ENCODE peak calls at places on chromosomes 12 and 14, in nine cellular contexts. U, I, Z, A, G, C, N, J and M are unnamed samples.

GRCh38 chr12:6773662-6774351 is 1.5 kb downstream of the LAG3 start:
- DNase-seq in I (no peak), U (no peak), G (no peak), Z (no peak), A (no peak), N (no peak), J (no peak), C (no peak), M (no peak)

GRCh38 chr12:98064501-98064900 is 450.9 kb upstream of the TMPO start:
- DNase-seq in N (no peak), Z (no peak), U (no peak), G (no peak), I (no peak), A (no peak), C (no peak), J (no peak), M (no peak)

GRCh38 chr12:105982022-105982421 is 156.7 kb downstream of the NUAK1 start:
- DNase-seq in G (no peak), U (no peak), I (no peak), C (no peak), Z (no peak), A (no peak), N (no peak), J (no peak), M (no peak)

GRCh38 chr12:10331642-10332239 is 24.1 kb downstream of the KLRD1 start:
- DNase-seq in N (no peak), U (peak), C (peak), J (no peak), I (peak), Z (peak), G (peak), A (no peak), M (peak)

GRCh38 chr12:57491393-57492280 is 3.8 kb downstream of the MARS1 start:
- DNase-seq in I (peak), U (no peak), A (no peak), J (no peak), G (no peak), Z (no peak), N (no peak), C (no peak), M (no peak)

GRCh38 chr14:61308198-61308597 is 13.2 kb upstream of the PRKCH start:
- DNase-seq in A (no peak), Z (no peak), C (no peak), N (no peak), J (no peak), U (no peak), I (no peak), G (no peak), M (no peak)

GRCh38 chr12:1797011-1797901 is 23.1 kb upstream of the LRTM2 start:
- DNase-seq in N (peak), J (peak), U (no peak), A (peak), G (no peak), I (no peak), C (no peak), Z (no peak), M (peak)

GRCh38 chr12:68638721-68639395 is 28.2 kb downstream of the RAP1B start:
- DNase-seq in N (no peak), I (no peak), A (no peak), G (no peak), C (no peak), Z (no peak), U (no peak), J (no peak), M (no peak)

GRCh38 chr12:53145383-53145782 is 35.1 kb upstream of the ZNF740 start:
- DNase-seq in U (peak), I (no peak), Z (no peak), J (no peak), N (no peak), C (no peak), G (no peak), A (no peak), M (no peak)

GRCh38 chr12:92020983-92021664 is 124.5 kb downstream of the BTG1 start:
- DNase-seq in J (no peak), U (no peak), C (no peak), N (no peak), G (no peak), Z (no peak), A (no peak), I (no peak), M (no peak)

GRCh38 chr12:124188561-124189405 is 106.1 kb upstream of the RFLNA start:
- DNase-seq in Z (no peak), A (no peak), J (no peak), N (no peak), U (no peak), I (peak), C (no peak), G (no peak), M (no peak)

GRCh38 chr14:53971501-53971900 is 14.9 kb upstream of the BMP4 start:
- DNase-seq in C (no peak), Z (no peak), U (no peak), A (no peak), N (no peak), I (no peak), J (no peak), G (no peak), M (no peak)

GRCh38 chr14:52840916-52841315 is 49.5 kb upstream of the GNPNAT1 start:
- DNase-seq in C (no peak), J (no peak), U (peak), G (no peak), Z (peak), I (peak), A (no peak), N (peak), M (peak)

GRCh38 chr14:35378638-35379568 is 25.6 kb downstream of the NFKBIA start:
- DNase-seq in N (no peak), I (no peak), A (no peak), C (no peak), G (no peak), J (no peak), Z (peak), U (peak), M (no peak)

GRCh38 chr12:19373569-19373968 is 65.7 kb upstream of the AEBP2 start:
- DNase-seq in A (no peak), J (no peak), U (peak), I (peak), Z (no peak), N (no peak), G (no peak), C (no peak), M (no peak)

GRCh38 chr12:46660719-46661118 is 165.1 kb downstream of the SLC38A4 start:
- DNase-seq in U (peak), C (peak), J (no peak), Z (no peak), N (no peak), G (no peak), A (no peak), I (no peak), M (no peak)

GRCh38 chr12:124861492-124861891 is 2.2 kb downstream of the SCARB1 start:
- DNase-seq in A (no peak), Z (no peak), G (peak), U (peak), J (no peak), I (peak), N (no peak), C (peak), M (peak)

GRCh38 chr14:49621114-49621881 is 699 bp downstream of the MGAT2 start:
- DNase-seq in U (peak), C (no peak), I (peak), G (no peak), J (peak), Z (peak), A (peak), N (peak), M (peak)

GRCh38 chr12:106985479-106985878 is 1.5 kb downstream of the MTERF2 start:
- DNase-seq in G (no peak), N (no peak), I (no peak), A (no peak), J (no peak), Z (no peak), C (no peak), U (no peak), M (no peak)

GRCh38 chr12:2739832-2740641 is 54.7 kb upstream of the FKBP4 start:
- DNase-seq in C (peak), G (peak), J (no peak), N (no peak), I (peak), Z (peak), U (peak), A (no peak), M (peak)

GRCh38 chr14:74089251-74090020 is 4.7 kb downstream of the LIN52 start:
- DNase-seq in N (peak), Z (no peak), G (no peak), U (no peak), I (no peak), C (no peak), A (no peak), J (no peak), M (no peak)

GRCh38 chr14:76763362-76764041 is 2.2 kb downstream of the VASH1 start:
- DNase-seq in I (no peak), C (no peak), U (no peak), N (no peak), A (no peak), Z (no peak), G (no peak), J (no peak), M (no peak)

GRCh38 chr14:103314496-103315277 is 19.4 kb upstream of the EIF5 start:
- DNase-seq in C (no peak), Z (no peak), J (no peak), U (no peak), G (no peak), N (no peak), A (no peak), I (no peak), M (no peak)

GRCh38 chr12:22733756-22734155 is 108.8 kb downstream of the ETNK1 start:
- DNase-seq in U (no peak), G (no peak), I (no peak), C (no peak), N (no peak), J (no peak), Z (peak), A (no peak), M (peak)

GRCh38 chr12:113105606-113106271 is 29.8 kb downstream of the RASAL1 start:
- DNase-seq in C (no peak), A (no peak), Z (no peak), N (no peak), I (no peak), U (no peak), J (no peak), G (no peak), M (no peak)

GRCh38 chr14:27050195-27050594 is 452.4 kb upstream of the NOVA1 start:
- DNase-seq in I (no peak), U (no peak), Z (no peak), J (no peak), C (no peak), N (no peak), A (no peak), G (no peak), M (no peak)

GRCh38 chr12:75878382-75878720 is 153.2 kb downstream of the PHLDA1 start:
- DNase-seq in C (no peak), N (no peak), I (no peak), G (no peak), A (no peak), Z (no peak), U (peak), J (no peak), M (no peak)

GRCh38 chr12:88994537-88994936 is 357.8 kb downstream of the DUSP6 start:
- DNase-seq in G (no peak), U (no peak), Z (no peak), N (no peak), I (no peak), J (no peak), A (no peak), C (no peak), M (no peak)

GRCh38 chr12:85657251-85657650 is 179.0 kb downstream of the RASSF9 start:
- DNase-seq in G (no peak), I (no peak), C (no peak), U (no peak), N (no peak), J (no peak), Z (no peak), A (no peak), M (no peak)

GRCh38 chr14:103846569-103847438 is 571 bp downstream of the PPP1R13B start:
- DNase-seq in G (no peak), U (no peak), J (no peak), N (peak), Z (no peak), A (peak), C (no peak), I (peak), M (peak)

GRCh38 chr12:12819752-12820311 is 6.7 kb downstream of the DDX47 start:
- DNase-seq in G (peak), N (no peak), C (no peak), J (no peak), I (peak), Z (peak), U (peak), A (no peak), M (peak)

GRCh38 chr14:103847954-103848719 is 762 bp upstream of the PPP1R13B start:
- DNase-seq in U (no peak), Z (no peak), I (no peak), N (no peak), C (no peak), A (no peak), J (no peak), G (no peak), M (no peak)